ENCODE peak calls at places on chromosomes 3 and 15, in nine cellular contexts. One of them, this sample, is unnamed. For H3K4me1, the result is how much of the 10 kb centered on the place peaks cover.

GRCh38 chr3:105284876-105285275 is 81.8 kb upstream of the ALCAM start:
- DNase-seq in ovary: no peak
- DNase-seq in kidney: no peak
- DNase-seq in right lobe of liver: no peak
- DNase-seq in upper lobe of right lung: no peak
- DNase-seq in A549: no peak
- DNase-seq in HCT116: no peak
- DNase-seq in GM23338: no peak
- DNase-seq in cardiac muscle cell: no peak
- DNase-seq in this sample: no peak

GRCh38 chr15:45594835-45595530 is 7.8 kb downstream of the BLOC1S6 start:
- DNase-seq in right lobe of liver: no peak
- DNase-seq in A549: no peak
- DNase-seq in GM23338: no peak
- DNase-seq in HCT116: peak
- DNase-seq in cardiac muscle cell: no peak
- DNase-seq in upper lobe of right lung: no peak
- DNase-seq in kidney: no peak
- DNase-seq in ovary: no peak
- DNase-seq in this sample: no peak

GRCh38 chr3:58005662-58006061 is 2.6 kb upstream of the FLNB start:
- DNase-seq in ovary: no peak
- DNase-seq in right lobe of liver: no peak
- DNase-seq in kidney: no peak
- DNase-seq in HCT116: no peak
- DNase-seq in A549: peak
- DNase-seq in GM23338: no peak
- DNase-seq in cardiac muscle cell: no peak
- DNase-seq in upper lobe of right lung: no peak
- DNase-seq in this sample: no peak

GRCh38 chr3:172177046-172177445 is 137.7 kb downstream of the FNDC3B start:
- DNase-seq in kidney: no peak
- DNase-seq in cardiac muscle cell: no peak
- DNase-seq in A549: no peak
- DNase-seq in right lobe of liver: no peak
- DNase-seq in upper lobe of right lung: no peak
- DNase-seq in GM23338: no peak
- DNase-seq in HCT116: no peak
- DNase-seq in ovary: no peak
- DNase-seq in this sample: no peak

GRCh38 chr3:137998643-137999042 is 11.3 kb upstream of the CLDN18 start:
- DNase-seq in cardiac muscle cell: no peak
- DNase-seq in right lobe of liver: no peak
- DNase-seq in upper lobe of right lung: no peak
- DNase-seq in GM23338: no peak
- DNase-seq in HCT116: no peak
- DNase-seq in A549: no peak
- DNase-seq in kidney: no peak
- DNase-seq in ovary: no peak
- DNase-seq in this sample: no peak

GRCh38 chr3:155112661-155113389 is 32.7 kb downstream of the MME start:
- DNase-seq in ovary: no peak
- DNase-seq in kidney: no peak
- DNase-seq in A549: no peak
- DNase-seq in right lobe of liver: no peak
- DNase-seq in upper lobe of right lung: no peak
- DNase-seq in GM23338: no peak
- DNase-seq in cardiac muscle cell: no peak
- DNase-seq in HCT116: no peak
- DNase-seq in this sample: no peak

GRCh38 chr15:87312221-87312620 is 944.3 kb downstream of the NTRK3 start:
- DNase-seq in right lobe of liver: no peak
- DNase-seq in GM23338: no peak
- DNase-seq in upper lobe of right lung: no peak
- DNase-seq in HCT116: no peak
- DNase-seq in A549: no peak
- DNase-seq in ovary: no peak
- DNase-seq in cardiac muscle cell: no peak
- DNase-seq in kidney: no peak
- DNase-seq in this sample: no peak

GRCh38 chr15:101499863-101500713 is 10.6 kb upstream of the PCSK6 start:
- DNase-seq in cardiac muscle cell: no peak
- DNase-seq in ovary: no peak
- DNase-seq in HCT116: no peak
- DNase-seq in A549: no peak
- DNase-seq in kidney: no peak
- DNase-seq in GM23338: no peak
- DNase-seq in right lobe of liver: peak
- DNase-seq in upper lobe of right lung: no peak
- DNase-seq in this sample: no peak

GRCh38 chr15:33021806-33022389 is 172.6 kb downstream of the FMN1 start:
- DNase-seq in cardiac muscle cell: peak
- DNase-seq in upper lobe of right lung: no peak
- DNase-seq in GM23338: peak
- DNase-seq in kidney: no peak
- DNase-seq in right lobe of liver: no peak
- DNase-seq in ovary: no peak
- DNase-seq in HCT116: peak
- DNase-seq in A549: peak
- DNase-seq in this sample: peak

GRCh38 chr3:29758108-29759020 is 477.5 kb downstream of the RBMS3 start:
- DNase-seq in kidney: no peak
- DNase-seq in cardiac muscle cell: no peak
- DNase-seq in GM23338: no peak
- DNase-seq in upper lobe of right lung: no peak
- DNase-seq in A549: no peak
- DNase-seq in ovary: no peak
- DNase-seq in right lobe of liver: no peak
- DNase-seq in HCT116: no peak
- DNase-seq in this sample: no peak

GRCh38 chr3:28151608-28152228 is 89.7 kb upstream of the CMC1 start:
- DNase-seq in GM23338: no peak
- DNase-seq in kidney: no peak
- DNase-seq in upper lobe of right lung: no peak
- DNase-seq in ovary: no peak
- DNase-seq in HCT116: no peak
- DNase-seq in cardiac muscle cell: no peak
- DNase-seq in A549: no peak
- DNase-seq in right lobe of liver: no peak
- DNase-seq in this sample: no peak

GRCh38 chr15:63504979-63505841 is 817 bp downstream of the USP3 start:
- DNase-seq in HCT116: no peak
- DNase-seq in kidney: peak
- DNase-seq in cardiac muscle cell: peak
- DNase-seq in right lobe of liver: peak
- DNase-seq in ovary: peak
- DNase-seq in upper lobe of right lung: peak
- DNase-seq in A549: peak
- DNase-seq in GM23338: peak
- DNase-seq in this sample: peak

GRCh38 chr15:91469627-91470567 is 369.8 kb downstream of the SV2B start:
- DNase-seq in A549: no peak
- DNase-seq in cardiac muscle cell: peak
- DNase-seq in right lobe of liver: no peak
- DNase-seq in GM23338: no peak
- DNase-seq in HCT116: no peak
- DNase-seq in kidney: no peak
- DNase-seq in ovary: no peak
- DNase-seq in upper lobe of right lung: no peak
- DNase-seq in this sample: no peak

GRCh38 chr3:178297204-178297603 is 239.0 kb upstream of the KCNMB2 start:
- DNase-seq in right lobe of liver: no peak
- DNase-seq in cardiac muscle cell: no peak
- DNase-seq in kidney: no peak
- DNase-seq in HCT116: no peak
- DNase-seq in upper lobe of right lung: no peak
- DNase-seq in GM23338: no peak
- DNase-seq in A549: no peak
- DNase-seq in ovary: no peak
- DNase-seq in this sample: no peak

GRCh38 chr3:60953406-60953805 is 297.8 kb downstream of the FHIT start:
- DNase-seq in HCT116: no peak
- DNase-seq in ovary: no peak
- DNase-seq in GM23338: no peak
- DNase-seq in right lobe of liver: no peak
- DNase-seq in upper lobe of right lung: no peak
- DNase-seq in cardiac muscle cell: no peak
- DNase-seq in A549: no peak
- DNase-seq in kidney: no peak
- DNase-seq in this sample: no peak

GRCh38 chr3:149085828-149086231 is 503 bp downstream of the HLTF start:
- DNase-seq in cardiac muscle cell: no peak
- DNase-seq in HCT116: no peak
- DNase-seq in kidney: no peak
- DNase-seq in ovary: no peak
- DNase-seq in GM23338: peak
- DNase-seq in right lobe of liver: no peak
- DNase-seq in A549: peak
- DNase-seq in upper lobe of right lung: no peak
- DNase-seq in this sample: no peak

GRCh38 chr3:70049761-70050160 is 50.2 kb downstream of the SAMMSON start:
- DNase-seq in GM23338: peak
- DNase-seq in kidney: no peak
- DNase-seq in A549: no peak
- DNase-seq in ovary: no peak
- DNase-seq in upper lobe of right lung: no peak
- DNase-seq in HCT116: no peak
- DNase-seq in cardiac muscle cell: no peak
- DNase-seq in right lobe of liver: no peak
- DNase-seq in this sample: no peak

GRCh38 chr15:77037475-77038209 is 33.3 kb downstream of the TSPAN3 start:
- DNase-seq in upper lobe of right lung: peak
- DNase-seq in cardiac muscle cell: no peak
- DNase-seq in HCT116: no peak
- DNase-seq in A549: no peak
- DNase-seq in ovary: no peak
- DNase-seq in GM23338: no peak
- DNase-seq in kidney: peak
- DNase-seq in right lobe of liver: no peak
- DNase-seq in this sample: no peak

GRCh38 chr3:134749802-134750553 is 45.1 kb upstream of the EPHB1 start:
- DNase-seq in A549: no peak
- DNase-seq in HCT116: no peak
- DNase-seq in kidney: no peak
- DNase-seq in GM23338: peak
- DNase-seq in cardiac muscle cell: no peak
- DNase-seq in upper lobe of right lung: no peak
- DNase-seq in right lobe of liver: no peak
- DNase-seq in ovary: no peak
- DNase-seq in this sample: no peak

DNA sequence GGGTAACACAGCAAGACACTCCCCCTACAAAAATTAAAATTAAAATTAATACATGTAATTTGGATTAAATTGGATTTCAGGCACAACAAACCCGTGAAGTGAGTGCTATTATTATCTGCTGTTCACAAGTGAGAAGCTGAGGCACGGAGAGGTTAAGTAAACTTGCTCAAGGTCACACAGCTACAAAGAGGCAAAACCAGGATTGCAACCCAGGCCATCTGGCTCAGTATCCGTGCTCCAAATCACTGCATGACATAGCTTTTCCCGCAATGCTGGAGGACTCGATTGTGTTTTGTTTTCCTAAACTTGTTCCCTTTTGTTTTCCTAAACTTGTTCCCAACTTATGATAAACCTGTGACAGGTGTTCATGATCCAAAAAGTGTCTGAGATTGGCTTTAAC is 19.9 kb upstream of the C15orf39 start:
- DNase-seq in A549: no peak
- DNase-seq in cardiac muscle cell: no peak
- DNase-seq in HCT116: no peak
- DNase-seq in right lobe of liver: no peak
- DNase-seq in upper lobe of right lung: no peak
- DNase-seq in GM23338: no peak
- DNase-seq in kidney: no peak
- DNase-seq in ovary: no peak
- DNase-seq in this sample: no peak
- H3K4me1 ChIP-seq in A549: under half
- H3K4me1 ChIP-seq in cardiac muscle cell: under half
- H3K4me1 ChIP-seq in HCT116: under half
- H3K4me1 ChIP-seq in right lobe of liver: under half
- H3K4me1 ChIP-seq in upper lobe of right lung: under half
- H3K4me1 ChIP-seq in GM23338: under half
- H3K4me1 ChIP-seq in kidney: under half
- H3K4me1 ChIP-seq in ovary: under half
- H3K4me1 ChIP-seq in this sample: under half

GRCh38 chr3:66441124-66441523 is 59.7 kb downstream of the LRIG1 start:
- DNase-seq in right lobe of liver: no peak
- DNase-seq in ovary: no peak
- DNase-seq in A549: no peak
- DNase-seq in upper lobe of right lung: no peak
- DNase-seq in GM23338: peak
- DNase-seq in cardiac muscle cell: no peak
- DNase-seq in kidney: no peak
- DNase-seq in HCT116: no peak
- DNase-seq in this sample: no peak
- TF ChIP-seq CTCF in right lobe of liver: no peak
- TF ChIP-seq CTCF in ovary: no peak
- TF ChIP-seq CTCF in A549: no peak
- TF ChIP-seq CTCF in upper lobe of right lung: no peak
- TF ChIP-seq CTCF in GM23338: no peak
- TF ChIP-seq CTCF in cardiac muscle cell: no peak
- TF ChIP-seq CTCF in kidney: no peak
- TF ChIP-seq CTCF in HCT116: no peak
- TF ChIP-seq CTCF in this sample: no peak

GRCh38 chr3:159482241-159483031 is 506.2 kb upstream of the IL12A start:
- DNase-seq in cardiac muscle cell: no peak
- DNase-seq in right lobe of liver: no peak
- DNase-seq in ovary: no peak
- DNase-seq in A549: no peak
- DNase-seq in HCT116: no peak
- DNase-seq in GM23338: peak
- DNase-seq in kidney: no peak
- DNase-seq in upper lobe of right lung: no peak
- DNase-seq in this sample: no peak
- H3K27ac ChIP-seq in cardiac muscle cell: no peak
- H3K27ac ChIP-seq in right lobe of liver: no peak
- H3K27ac ChIP-seq in ovary: no peak
- H3K27ac ChIP-seq in A549: no peak
- H3K27ac ChIP-seq in HCT116: no peak
- H3K27ac ChIP-seq in GM23338: no peak
- H3K27ac ChIP-seq in kidney: no peak
- H3K27ac ChIP-seq in upper lobe of right lung: no peak
- H3K27ac ChIP-seq in this sample: no peak

DNA sequence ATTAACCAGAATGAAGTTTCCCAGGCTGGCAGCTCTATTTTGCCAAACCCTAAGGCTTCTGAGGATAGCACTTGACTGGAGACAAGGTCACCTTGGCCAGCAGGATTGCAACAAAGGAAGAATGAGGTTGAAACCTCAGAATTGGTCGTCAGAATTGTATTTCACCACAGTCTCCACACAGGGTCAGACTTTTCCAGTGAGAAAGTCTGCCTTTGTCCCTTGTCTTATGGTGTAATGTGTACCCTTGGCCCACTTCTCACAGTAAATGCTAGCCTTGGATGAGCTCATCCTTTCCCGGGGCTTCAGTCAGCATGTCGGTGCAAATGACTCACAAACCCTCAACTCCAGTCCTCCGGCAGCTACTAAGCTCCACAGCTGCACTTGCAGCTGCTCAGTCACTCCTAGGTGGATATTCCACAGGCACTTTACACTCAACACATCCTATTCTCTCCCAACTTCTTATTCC is 19.7 kb downstream of the SSR3 start:
- DNase-seq in right lobe of liver: peak
- DNase-seq in ovary: peak
- DNase-seq in GM23338: peak
- DNase-seq in A549: peak
- DNase-seq in upper lobe of right lung: no peak
- DNase-seq in HCT116: peak
- DNase-seq in kidney: no peak
- DNase-seq in cardiac muscle cell: peak
- DNase-seq in this sample: peak
- H3K4me1 ChIP-seq in right lobe of liver: under half
- H3K4me1 ChIP-seq in ovary: under half
- H3K4me1 ChIP-seq in GM23338: under half
- H3K4me1 ChIP-seq in A549: under half
- H3K4me1 ChIP-seq in upper lobe of right lung: under half
- H3K4me1 ChIP-seq in HCT116: under half
- H3K4me1 ChIP-seq in kidney: under half
- H3K4me1 ChIP-seq in cardiac muscle cell: under half
- H3K4me1 ChIP-seq in this sample: under half